ENCODE peak calls at places on chromosomes 5 and 9, in ten cellular contexts. D is NCI-H1417 treated with DMSO at 0.1 percent for 48 hours; Y is adrenal gland; Q is HT-29; E is body of pancreas; P is central memory CD8-positive, alpha-beta T cell; N is GM10248; J is mucosa of descending colon; C is small intestine; B is NCI-H748 treated with DMSO at 0.1 percent for 48 hours. T is an unnamed sample.

GRCh38 chr5:128693779-128694178 is 155.7 kb upstream of the FBN2 start:
- DNase-seq in E (no peak), D (no peak), B (no peak), C (no peak), J (no peak), Y (no peak), Q (no peak), P (no peak), N (no peak), T (no peak)

GRCh38 chr5:181164076-181164952 is 16.9 kb downstream of the OR2V2 start:
- DNase-seq in B (no peak), N (no peak), E (no peak), P (no peak), J (no peak), Q (no peak), C (no peak), D (no peak), Y (no peak), T (no peak)

GRCh38 chr9:85510830-85511504 is 230.8 kb downstream of the AGTPBP1 start:
- DNase-seq in N (no peak), E (no peak), D (no peak), P (no peak), Y (no peak), J (no peak), C (no peak), B (no peak), Q (no peak), T (no peak)

GRCh38 chr9:124381073-124381945 is 33.9 kb downstream of the PSMB7 start:
- DNase-seq in D (no peak), E (no peak), P (no peak), Y (no peak), B (no peak), Q (no peak), N (no peak), C (peak), J (no peak), T (no peak)

GRCh38 chr5:14142202-14142855 is 813 bp upstream of the TRIO start:
- DNase-seq in P (no peak), E (no peak), N (no peak), D (no peak), Q (peak), B (peak), C (no peak), J (no peak), Y (no peak), T (no peak)

GRCh38 chr5:175701797-175702196 is 43.9 kb downstream of the HRH2 start:
- DNase-seq in C (no peak), P (no peak), J (no peak), N (no peak), B (no peak), E (no peak), Y (no peak), D (no peak), Q (no peak), T (no peak)

GRCh38 chr5:132392978-132393825 is 23.7 kb downstream of the SLC22A5 start:
- DNase-seq in E (no peak), B (no peak), Y (no peak), N (no peak), D (no peak), C (no peak), P (no peak), Q (no peak), J (no peak), T (no peak)

GRCh38 chr9:112644449-112644965 is 73.4 kb downstream of the INIP start:
- DNase-seq in B (no peak), Q (no peak), C (no peak), E (no peak), J (no peak), P (no peak), N (no peak), Y (no peak), D (no peak), T (no peak)

GRCh38 chr5:71748360-71748759 is 29.3 kb downstream of the CARTPT start:
- DNase-seq in B (peak), J (peak), D (no peak), C (peak), Y (peak), Q (peak), P (no peak), E (peak), N (no peak), T (no peak)

GRCh38 chr5:129746884-129747283 is 1.0 kb upstream of the MINAR2 start:
- DNase-seq in E (no peak), D (no peak), P (no peak), B (no peak), Y (no peak), C (no peak), J (no peak), N (no peak), Q (no peak), T (no peak)

GRCh38 chr9:132651259-132651658 is 18.5 kb downstream of the DDX31 start:
- DNase-seq in N (no peak), E (peak), J (peak), Y (no peak), C (peak), Q (peak), B (no peak), P (no peak), D (no peak), T (no peak)

GRCh38 chr5:149895416-149896345 is 48.9 kb downstream of the PDE6A start:
- DNase-seq in C (no peak), D (no peak), N (no peak), B (no peak), E (no peak), J (no peak), Q (no peak), Y (no peak), P (no peak), T (no peak)

GRCh38 chr5:113546711-113547159 is 33.2 kb downstream of the YTHDC2 start:
- DNase-seq in Y (no peak), N (no peak), D (no peak), J (no peak), B (no peak), P (no peak), C (peak), Q (peak), E (no peak), T (no peak)

GRCh38 chr9:16257604-16258003 is 612.9 kb downstream of the BNC2 start:
- DNase-seq in N (no peak), J (no peak), D (no peak), E (no peak), P (no peak), B (no peak), Y (no peak), Q (peak), C (no peak), T (no peak)

GRCh38 chr5:179406031-179406681 is 60.9 kb upstream of the ADAMTS2 start:
- DNase-seq in E (no peak), Q (no peak), N (no peak), B (no peak), J (no peak), P (no peak), D (no peak), Y (no peak), C (no peak), T (no peak)